ENCODE peak calls at places on chromosomes 7 and 10, in five cellular contexts. K is transverse colon, J is astrocyte, N is left ventricle myocardium inferior, T is neural progenitor cell. G is an unnamed sample. For H3K36me3 and H3K27me3, the result is how much of the 10 kb centered on the place peaks cover.

GRCh38 chr7:134613623-134614347 is 32.9 kb upstream of the BPGM start:
- DNase-seq in K (no peak), J (peak), N (no peak), T (no peak), G (no peak)

GRCh38 chr10:79985481-79986072 is 36.7 kb upstream of the SFTPD start:
- DNase-seq in K (no peak), J (no peak), N (no peak), T (no peak), G (no peak)

GRCh38 chr10:13672505-13672904 is 85.7 kb downstream of the PRPF18 start:
- DNase-seq in K (no peak), J (no peak), N (no peak), T (peak), G (no peak)

GRCh38 chr7:16939161-16939560 is 57.4 kb upstream of the AGR3 start:
- DNase-seq in K (no peak), J (no peak), N (no peak), T (no peak), G (no peak)

GRCh38 chr10:4802711-4803487 is 23.1 kb upstream of the AKR1E2 start:
- DNase-seq in K (no peak), J (no peak), N (no peak), T (no peak), G (no peak)

GRCh38 chr7:24576171-24577052 is 3.2 kb downstream of the PALS2 start:
- DNase-seq in K (no peak), J (peak), N (no peak), T (peak), G (peak)

GRCh38 chr7:159227433-159227832 is 82.8 kb upstream of the VIPR2 start:
- DNase-seq in K (no peak), J (no peak), N (no peak), T (no peak), G (no peak)

GRCh38 chr10:60704480-60704879 is 73.8 kb upstream of the CDK1 start:
- DNase-seq in K (no peak), J (no peak), N (no peak), T (no peak), G (no peak)

GRCh38 chr7:110442386-110442837 is 648.5 kb upstream of the LRRN3 start:
- DNase-seq in K (no peak), J (no peak), N (no peak), T (peak), G (peak)

GRCh38 chr10:76080406-76080805 is 649.0 kb downstream of the LRMDA start:
- DNase-seq in K (no peak), J (peak), N (no peak), T (no peak), G (no peak)

GRCh38 chr10:61904711-61905445 is 3.4 kb downstream of the ARID5B start:
- DNase-seq in K (peak), J (peak), N (no peak), T (peak), G (peak)

GRCh38 chr7:94087664-94088352 is 83.7 kb upstream of the BET1 start:
- DNase-seq in K (peak), J (peak), N (no peak), T (peak), G (peak)

GRCh38 chr7:94509264-94509878 is at the start of gene CASD1:
- DNase-seq in K (peak), J (no peak), N (peak), T (no peak), G (peak)

GRCh38 chr7:93043393-93043985 is 74.3 kb downstream of the SAMD9 start:
- DNase-seq in K (no peak), J (peak), N (peak), T (peak), G (no peak)

GRCh38 chr7:100200693-100201092 is 19.1 kb upstream of the PVRIG start:
- DNase-seq in K (peak), J (no peak), N (no peak), T (no peak), G (no peak)

GRCh38 chr10:14010083-14010551 is 320.6 kb downstream of the FRMD4A start:
- DNase-seq in K (no peak), J (peak), N (no peak), T (peak), G (no peak)

GRCh38 chr7:28708458-28708951 is 249.6 kb downstream of the TRIL start:
- DNase-seq in K (no peak), J (peak), N (no peak), T (peak), G (peak)

GRCh38 chr7:142808461-142808801 is 37.7 kb downstream of the PRSS2 start:
- DNase-seq in K (no peak), J (no peak), N (no peak), T (no peak), G (no peak)

GRCh38 chr7:158957921-158958471 is 101.6 kb downstream of the DYNC2I1 start:
- DNase-seq in K (peak), J (no peak), N (no peak), T (no peak), G (no peak)

GRCh38 chr10:102645388-102645740 is 1.1 kb downstream of the TRIM8 start:
- DNase-seq in K (peak), J (peak), N (peak), T (no peak), G (peak)

GRCh38 chr7:148567524-148567923 is 23.0 kb upstream of the C7orf33 start:
- DNase-seq in K (no peak), J (no peak), N (no peak), T (peak), G (no peak)

GRCh38 chr7:157404845-157405481 is 68.2 kb downstream of the DNAJB6 start:
- DNase-seq in K (no peak), J (peak), N (no peak), T (no peak), G (no peak)

GRCh38 chr7:33686001-33686591 is 219.2 kb upstream of the BMPER start:
- DNase-seq in K (no peak), J (no peak), N (no peak), T (peak), G (peak)

GRCh38 chr10:123241391-123242141 is 87.4 kb downstream of the BUB3 start:
- DNase-seq in K (no peak), J (no peak), N (no peak), T (no peak), G (no peak)

GRCh38 chr10:77635402-77636227 is 2.0 kb downstream of the KCNMA1 start:
- DNase-seq in K (no peak), J (no peak), N (no peak), T (peak), G (no peak)

GRCh38 chr7:112137141-112138101 is 68.8 kb downstream of the DOCK4 start:
- DNase-seq in K (no peak), J (no peak), N (no peak), T (no peak), G (no peak)

GRCh38 chr7:2438181-2438580 is 34.8 kb downstream of the CHST12 start:
- DNase-seq in K (no peak), J (no peak), N (peak), T (no peak), G (no peak)

GRCh38 chr7:149000961-149001360 is 27.3 kb downstream of the PDIA4 start:
- DNase-seq in K (no peak), J (no peak), N (no peak), T (no peak), G (no peak)

GRCh38 chr10:17237163-17237562 is 9.1 kb downstream of the VIM start:
- DNase-seq in K (no peak), J (no peak), N (no peak), T (peak), G (no peak)

GRCh38 chr10:69107667-69108066 is 16.3 kb upstream of the VPS26A start:
- DNase-seq in K (no peak), J (no peak), N (no peak), T (no peak), G (no peak)

GRCh38 chr7:10855583-10855982 is 118.1 kb upstream of the PHF14 start:
- DNase-seq in K (no peak), J (no peak), N (no peak), T (no peak), G (no peak)
- H3K4me3 ChIP-seq in K (no peak), J (no peak), N (no peak), T (no peak), G (no peak)

DNA sequence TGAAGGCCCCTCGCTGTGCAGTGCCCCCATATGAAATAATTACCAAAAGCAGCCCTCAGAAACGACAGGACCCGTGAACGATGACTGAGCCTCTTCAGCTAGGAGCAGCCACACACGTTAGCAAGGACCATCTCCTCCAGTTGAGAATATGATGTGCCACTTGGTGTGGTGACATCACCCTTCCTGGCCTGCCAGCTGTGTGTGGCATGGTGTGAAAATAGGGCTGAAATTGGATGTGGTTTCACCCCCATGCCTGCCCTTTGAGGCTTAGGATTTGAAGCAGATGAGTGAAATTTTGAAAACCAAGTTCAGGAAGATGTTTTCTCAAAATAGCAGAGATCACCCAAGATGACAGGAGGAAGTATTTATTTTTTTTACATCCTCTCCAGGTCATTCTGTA is 49.1 kb upstream of the BTBD16 start:
- DNase-seq in K (no peak), J (no peak), N (no peak), T (no peak), G (no peak)
- H3K36me3 ChIP-seq in K (under half), J (under half), N (half or more), T (under half), G (under half)

DNA sequence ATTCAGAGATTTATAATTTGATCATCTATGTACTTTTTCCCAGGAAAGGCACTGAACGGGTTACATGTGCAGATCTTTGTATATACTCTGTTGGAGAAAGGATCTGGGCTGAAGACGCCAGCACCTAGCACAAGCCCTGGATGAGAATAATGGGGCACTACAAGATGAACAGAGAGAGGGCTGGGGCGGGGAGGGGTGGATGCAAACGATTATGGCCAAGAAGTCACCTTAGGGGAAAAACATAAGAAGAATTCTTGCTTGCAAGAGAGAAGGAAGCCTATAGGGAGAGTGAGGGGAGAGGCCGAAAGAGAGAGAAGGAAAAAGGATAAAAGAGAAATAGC is 2.9 kb upstream of the ANTXRL start:
- DNase-seq in K (peak), J (no peak), N (no peak), T (no peak), G (no peak)
- H3K27me3 ChIP-seq in K (under half), J (under half), N (under half), T (half or more), G (under half)

GRCh38 chr10:95225136-95225535 is 31.1 kb downstream of the ACSM6 start:
- DNase-seq in K (no peak), J (no peak), N (no peak), T (no peak), G (no peak)

GRCh38 chr10:95234951-95235350 is 40.9 kb downstream of the ACSM6 start:
- DNase-seq in K (no peak), J (no peak), N (no peak), T (no peak), G (no peak)

GRCh38 chr10:95233377-95234034 is 39.5 kb downstream of the ACSM6 start:
- DNase-seq in K (no peak), J (no peak), N (no peak), T (no peak), G (no peak)

GRCh38 chr10:95235676-95236067 is 41.6 kb downstream of the ACSM6 start:
- DNase-seq in K (no peak), J (no peak), N (no peak), T (no peak), G (no peak)

GRCh38 chr10:95229724-95230627 is 35.9 kb downstream of the ACSM6 start:
- DNase-seq in K (no peak), J (peak), N (no peak), T (peak), G (peak)
- H3K4me3 ChIP-seq in K (no peak), J (peak), N (peak), T (peak), G (no peak)

GRCh38 chr10:112823007-112823406 is 127.0 kb upstream of the TCF7L2 start:
- DNase-seq in K (no peak), J (no peak), N (no peak), T (no peak), G (no peak)

GRCh38 chr10:112821663-112822062 is 128.4 kb upstream of the TCF7L2 start:
- DNase-seq in K (no peak), J (no peak), N (no peak), T (no peak), G (no peak)

GRCh38 chr10:112819231-112819630 is 130.8 kb upstream of the TCF7L2 start:
- DNase-seq in K (no peak), J (no peak), N (no peak), T (no peak), G (no peak)

GRCh38 chr10:112820320-112820719 is 129.7 kb upstream of the TCF7L2 start:
- DNase-seq in K (no peak), J (no peak), N (no peak), T (no peak), G (no peak)

DNA sequence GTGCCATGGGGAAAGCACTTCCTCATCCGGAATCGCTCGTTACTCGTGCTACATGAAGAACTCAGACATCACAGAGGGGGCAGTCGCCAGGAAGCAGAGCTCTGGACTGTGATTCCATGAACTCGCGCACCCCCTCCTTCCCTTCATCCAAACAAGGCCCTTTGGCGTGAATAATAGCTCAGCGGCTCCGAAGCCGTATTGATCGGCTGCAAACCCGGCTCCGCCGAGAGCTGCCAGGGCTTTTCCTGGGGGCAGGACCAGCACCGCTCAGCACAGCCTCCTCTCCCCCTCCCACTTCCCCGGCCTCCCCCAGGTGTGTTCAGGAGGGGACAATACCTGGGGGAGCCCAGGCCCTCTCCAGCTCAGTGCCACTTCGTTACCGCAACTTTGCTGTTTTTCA is 129.0 kb upstream of the TCF7L2 start:
- DNase-seq in K (no peak), J (no peak), N (no peak), T (no peak), G (no peak)
- H3K36me3 ChIP-seq in K (under half), J (under half), N (under half), T (under half), G (under half)